ENCODE peak calls at places on chromosomes 1 and 21, in eight cellular contexts. P is K562, R is GM23338, V is fibroblast of lung, B is IMR-90, D is HCT116, Q is PC-3, T is DND-41. M is an unnamed sample. For H4K20me1, the result is how much of the 10 kb centered on the place peaks cover.

GRCh38 chr1:182004601-182005000 is 56.9 kb downstream of the ZNF648 start:
- DNase-seq in T (no peak), R (no peak), P (no peak), D (no peak), V (no peak), Q (no peak), B (no peak), M (no peak)

GRCh38 chr1:94481473-94481933 is 60.1 kb downstream of the F3 start:
- DNase-seq in B (peak), V (peak), Q (peak), T (peak), R (peak), D (peak), P (peak), M (peak)

GRCh38 chr1:205458777-205459566 is 3.1 kb upstream of the BLACAT1 start:
- DNase-seq in V (peak), B (peak), Q (peak), R (peak), D (no peak), P (peak), T (peak), M (peak)

GRCh38 chr1:206023682-206024081 is at the start of gene CTSE:
- DNase-seq in P (no peak), V (no peak), R (no peak), D (no peak), T (no peak), Q (no peak), B (no peak), M (no peak)

GRCh38 chr1:111448918-111449702 is at the start of the genes ATP5PB and WDR77:
- DNase-seq in V (peak), B (peak), D (peak), Q (peak), R (peak), P (peak), T (peak), M (peak)

GRCh38 chr1:192010406-192010805 is 147.9 kb upstream of the RGS18 start:
- DNase-seq in D (no peak), P (no peak), Q (no peak), B (peak), V (no peak), R (no peak), T (no peak), M (no peak)

GRCh38 chr1:204065174-204065985 is 7.5 kb upstream of the SOX13 start:
- DNase-seq in B (peak), T (peak), Q (peak), R (peak), V (no peak), D (no peak), P (no peak), M (peak)

GRCh38 chr1:191174298-191174697 is 696.6 kb upstream of the BRINP3 start:
- DNase-seq in D (no peak), T (peak), R (peak), P (no peak), V (no peak), B (peak), Q (no peak), M (no peak)

GRCh38 chr1:115041654-115042053 is 12.0 kb downstream of the TSHB start:
- DNase-seq in T (no peak), D (peak), R (peak), P (no peak), V (no peak), Q (peak), B (no peak), M (peak)

GRCh38 chr1:35451125-35451528 is 106.1 kb downstream of the KIAA0319L start:
- DNase-seq in T (peak), B (peak), V (peak), R (peak), D (peak), Q (peak), P (peak), M (peak)

GRCh38 chr21:21383126-21383525 is 384.9 kb downstream of the NCAM2 start:
- DNase-seq in R (no peak), B (peak), D (no peak), Q (no peak), V (peak), P (no peak), T (no peak), M (peak)

GRCh38 chr1:92080128-92080985 is at the start of gene BTBD8:
- DNase-seq in D (peak), T (peak), B (peak), R (peak), P (peak), V (peak), Q (peak), M (peak)

GRCh38 chr1:152182942-152183341 is 23.9 kb upstream of the RPTN start:
- DNase-seq in T (no peak), D (no peak), R (no peak), B (peak), Q (peak), V (peak), P (no peak), M (peak)

GRCh38 chr1:172180886-172181285 is 239.6 kb upstream of the C1orf105 start:
- DNase-seq in V (peak), T (peak), P (no peak), R (peak), D (no peak), B (peak), Q (no peak), M (peak)

GRCh38 chr21:17911628-17912027 is 92.5 kb upstream of the C21orf91 start:
- DNase-seq in V (peak), P (no peak), R (no peak), D (no peak), B (peak), T (no peak), Q (peak), M (peak)

GRCh38 chr1:234963180-234963903 is 165.3 kb downstream of the TOMM20 start:
- DNase-seq in B (peak), D (no peak), R (no peak), Q (peak), T (peak), P (peak), V (peak), M (peak)

GRCh38 chr1:3652538-3653285 is 396 bp downstream of the TP73 start:
- DNase-seq in Q (no peak), R (peak), P (peak), T (peak), B (no peak), V (no peak), D (peak), M (no peak)

GRCh38 chr1:26582836-26583460 is 53.4 kb downstream of the RPS6KA1 start:
- DNase-seq in Q (peak), B (peak), T (no peak), V (peak), R (no peak), P (no peak), D (no peak), M (peak)

GRCh38 chr1:115069186-115069585 is 20.1 kb downstream of the TSPAN2 start:
- DNase-seq in P (no peak), T (no peak), Q (peak), V (peak), R (no peak), B (peak), D (no peak), M (peak)

GRCh38 chr1:36326499-36326898 is 3.1 kb upstream of the EVA1B start:
- DNase-seq in V (no peak), D (no peak), B (no peak), Q (peak), R (no peak), T (peak), P (peak), M (peak)

GRCh38 chr1:180994262-180994661 is 28.4 kb downstream of the STX6 start:
- DNase-seq in D (no peak), B (peak), Q (no peak), P (peak), V (no peak), T (no peak), R (no peak), M (peak)

GRCh38 chr1:41674501-41674900 is 190.0 kb upstream of the EDN2 start:
- DNase-seq in B (no peak), R (no peak), P (no peak), T (no peak), Q (no peak), V (no peak), D (no peak), M (no peak)

GRCh38 chr1:206579747-206580437 is 32.4 kb downstream of the EIF2D start:
- DNase-seq in D (no peak), P (no peak), R (no peak), V (peak), B (peak), Q (peak), T (peak), M (peak)

DNA sequence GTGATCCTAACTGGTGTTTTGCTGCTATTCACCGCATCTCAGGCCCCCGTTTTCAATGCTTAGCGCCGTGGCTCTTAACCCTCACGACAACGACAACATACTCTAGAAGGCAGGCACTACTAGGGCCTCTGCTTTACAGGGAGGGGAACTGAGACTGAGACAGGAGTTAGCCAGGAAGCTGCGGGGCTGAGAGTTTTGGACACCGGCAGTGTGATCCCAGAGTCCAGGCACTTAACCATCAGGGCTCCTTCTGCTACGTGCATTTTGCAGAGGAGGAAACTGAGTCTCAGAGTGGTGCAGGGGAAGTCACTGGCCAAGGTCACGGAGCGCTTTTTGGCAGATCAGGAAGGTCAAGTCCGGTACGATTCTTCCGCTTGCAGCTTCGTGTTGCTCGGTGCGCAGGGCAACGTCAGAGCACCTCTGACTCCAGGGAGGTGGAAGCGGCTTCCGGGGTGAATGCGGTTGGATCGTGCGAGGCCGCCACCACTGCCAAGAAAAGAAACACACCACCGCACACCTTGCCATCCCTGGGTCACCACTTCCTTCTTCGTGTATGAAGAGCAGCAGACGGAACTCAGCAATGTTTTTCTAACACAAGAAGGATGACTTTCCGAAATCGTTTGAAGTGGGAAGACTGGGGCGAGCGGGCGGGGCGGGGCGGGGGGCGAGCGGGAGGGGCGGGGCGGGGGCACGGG is 300.2 kb downstream of the RRAGC start:
- DNase-seq in Q (no peak), D (no peak), B (no peak), V (no peak), T (peak), P (no peak), R (peak), M (peak)
- H3K27ac ChIP-seq in Q (no peak), D (no peak), B (no peak), V (no peak), T (no peak), P (no peak), R (no peak), M (no peak)

DNA sequence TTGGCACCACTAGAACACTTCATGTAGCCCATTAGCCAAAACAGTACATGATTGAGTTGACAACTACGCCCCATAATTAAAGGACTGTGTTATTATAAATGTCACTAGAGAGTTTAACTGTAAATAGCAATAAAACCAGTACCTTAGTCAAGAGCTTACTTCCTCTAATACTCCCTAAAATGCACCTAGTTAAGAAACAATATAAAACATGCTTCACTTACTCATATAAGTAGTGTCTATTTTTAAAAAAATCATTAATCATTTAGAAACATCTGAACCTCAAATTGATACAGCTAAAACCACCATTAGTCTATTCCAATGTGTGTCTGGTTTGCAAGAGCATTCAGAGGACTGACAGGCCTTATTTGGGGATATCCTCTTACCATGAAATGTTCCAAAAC is 25.3 kb downstream of the PTP4A2 start:
- DNase-seq in B (no peak), R (no peak), D (no peak), P (no peak), T (no peak), V (no peak), Q (no peak), M (no peak)
- H4K20me1 ChIP-seq in B (half or more), R (under half), D (under half), P (under half), T (half or more), V (under half), Q (half or more), M (under half)

GRCh38 chr1:210523830-210524229 is 195.1 kb downstream of the HHAT start:
- DNase-seq in V (no peak), T (no peak), Q (no peak), B (no peak), P (no peak), R (no peak), D (no peak), M (no peak)
- H3K4me3 ChIP-seq in V (no peak), T (no peak), Q (no peak), B (no peak), P (no peak), R (no peak), D (no peak), M (no peak)

GRCh38 chr1:117919376-117919775 is 10.0 kb downstream of the GDAP2 start:
- DNase-seq in B (no peak), T (no peak), V (no peak), Q (no peak), P (no peak), D (no peak), R (no peak), M (no peak)
- H3K27ac ChIP-seq in B (no peak), T (no peak), V (no peak), Q (no peak), P (no peak), D (no peak), R (no peak), M (no peak)

GRCh38 chr21:44766014-44766817 is 35.4 kb downstream of the UBE2G2 start:
- DNase-seq in P (no peak), V (no peak), D (no peak), R (no peak), B (no peak), T (no peak), Q (no peak), M (no peak)

GRCh38 chr21:44764319-44765230 is 37.0 kb downstream of the UBE2G2 start:
- DNase-seq in B (no peak), D (no peak), P (peak), Q (peak), V (no peak), R (no peak), T (no peak), M (peak)

GRCh38 chr21:44765231-44766013 is 36.2 kb downstream of the UBE2G2 start:
- DNase-seq in Q (peak), P (peak), B (no peak), T (peak), R (no peak), D (no peak), V (no peak), M (peak)

GRCh38 chr21:44767834-44768831 is 33.5 kb downstream of the UBE2G2 start:
- DNase-seq in Q (no peak), T (no peak), P (no peak), B (no peak), V (no peak), R (peak), D (no peak), M (no peak)

GRCh38 chr21:44766818-44767354 is 34.7 kb downstream of the UBE2G2 start:
- DNase-seq in V (no peak), Q (no peak), B (no peak), D (no peak), P (no peak), T (no peak), R (no peak), M (no peak)
- H4K20me1 ChIP-seq in V (under half), Q (under half), B (under half), D (under half), P (under half), T (under half), R (under half), M (under half)

GRCh38 chr1:31575373-31576140 is 758 bp upstream of the TINAGL1 start:
- DNase-seq in D (peak), V (no peak), Q (peak), T (no peak), B (no peak), R (peak), P (peak), M (no peak)

GRCh38 chr1:31577515-31578191 is 1.3 kb downstream of the TINAGL1 start:
- DNase-seq in P (no peak), Q (peak), V (peak), R (peak), D (no peak), T (no peak), B (peak), M (no peak)

GRCh38 chr1:31574749-31575372 is 1.5 kb upstream of the TINAGL1 start:
- DNase-seq in Q (peak), P (peak), R (no peak), V (no peak), B (no peak), T (no peak), D (no peak), M (peak)

GRCh38 chr1:31576743-31577455 is 584 bp downstream of the TINAGL1 start:
- DNase-seq in R (no peak), T (no peak), V (no peak), Q (no peak), P (no peak), B (no peak), D (no peak), M (no peak)

GRCh38 chr1:31576201-31576669 is at the start of gene TINAGL1:
- DNase-seq in P (peak), Q (peak), B (no peak), D (peak), V (no peak), T (no peak), R (peak), M (no peak)
- H3K4me3 ChIP-seq in P (no peak), Q (peak), B (no peak), D (peak), V (no peak), T (no peak), R (peak), M (peak)

GRCh38 chr1:159970932-159971342 is 16.9 kb upstream of the SLAMF9 start:
- DNase-seq in V (no peak), T (no peak), B (no peak), D (no peak), R (no peak), Q (no peak), P (no peak), M (no peak)
- H3K27ac ChIP-seq in V (no peak), T (no peak), B (no peak), D (no peak), R (no peak), Q (no peak), P (no peak), M (no peak)

GRCh38 chr1:116918714-116919357 is 9.1 kb downstream of the PTGFRN start:
- DNase-seq in B (no peak), Q (peak), D (no peak), T (no peak), R (no peak), V (no peak), P (peak), M (no peak)

GRCh38 chr1:116916002-116916401 is 6.3 kb downstream of the PTGFRN start:
- DNase-seq in T (no peak), V (no peak), P (no peak), D (no peak), B (no peak), R (no peak), Q (no peak), M (no peak)

GRCh38 chr1:116915182-116915611 is 5.5 kb downstream of the PTGFRN start:
- DNase-seq in R (no peak), B (no peak), D (no peak), T (no peak), V (peak), P (no peak), Q (peak), M (peak)

GRCh38 chr1:116914667-116915066 is 5.0 kb downstream of the PTGFRN start:
- DNase-seq in R (no peak), B (no peak), T (no peak), Q (no peak), D (no peak), V (no peak), P (no peak), M (no peak)

GRCh38 chr1:116916533-116917460 is 7.1 kb downstream of the PTGFRN start:
- DNase-seq in T (no peak), Q (no peak), R (no peak), D (no peak), B (no peak), P (no peak), V (no peak), M (no peak)
- H4K20me1 ChIP-seq in T (under half), Q (under half), R (under half), D (under half), B (under half), P (under half), V (under half), M (under half)